ENCODE peak calls at places on chromosomes 1 and 21, in four cellular contexts. W is K562, H is GM12878, R is HepG2. T is an unnamed sample.

GRCh38 chr21:15144026-15144425 is 79.2 kb upstream of the NRIP1 start:
- DNase-seq in H (no peak), R (no peak), W (no peak), T (no peak)

GRCh38 chr21:23152130-23152529 is 2153.9 kb downstream of the NCAM2 start:
- DNase-seq in H (no peak), R (no peak), W (no peak), T (no peak)

GRCh38 chr1:7684861-7685635 is 86.0 kb upstream of the VAMP3 start:
- DNase-seq in R (no peak), H (no peak), W (no peak), T (no peak)

GRCh38 chr1:60908159-60908558 is 174.2 kb upstream of the NFIA start:
- DNase-seq in R (no peak), W (no peak), H (no peak), T (no peak)

GRCh38 chr1:235919127-235919796 is 52.6 kb upstream of the LYST start:
- DNase-seq in H (no peak), W (no peak), R (no peak), T (no peak)

GRCh38 chr1:2845874-2846273 is 44.4 kb upstream of the TTC34 start:
- DNase-seq in R (no peak), W (no peak), H (no peak), T (no peak)

GRCh38 chr1:178486100-178487069 is 10.4 kb downstream of the CLEC20A start:
- DNase-seq in W (no peak), H (no peak), R (no peak), T (peak)

GRCh38 chr1:245155186-245156040 is 628 bp downstream of the KIF26B start:
- DNase-seq in H (no peak), R (no peak), W (peak), T (peak)

GRCh38 chr1:225464851-225465792 is 37.3 kb upstream of the LBR start:
- DNase-seq in H (no peak), W (no peak), R (no peak), T (peak)

GRCh38 chr1:58924016-58924565 is 140.2 kb upstream of the JUN start:
- DNase-seq in H (no peak), R (no peak), W (no peak), T (no peak)

GRCh38 chr1:92404661-92405060 is 82.1 kb downstream of the GFI1 start:
- DNase-seq in W (no peak), R (peak), H (no peak), T (no peak)

GRCh38 chr1:50993645-50994044 is 23.6 kb downstream of the CDKN2C start:
- DNase-seq in W (no peak), R (no peak), H (no peak), T (no peak)

GRCh38 chr1:161511018-161511755 is 5.9 kb downstream of the FCGR2A start:
- DNase-seq in H (no peak), W (peak), R (no peak), T (no peak)

GRCh38 chr1:176880954-176881595 is 283.4 kb downstream of the ASTN1 start:
- DNase-seq in H (no peak), W (peak), R (peak), T (peak)

GRCh38 chr1:2312589-2313301 is 78.6 kb downstream of the MORN1 start:
- DNase-seq in W (no peak), H (no peak), R (no peak), T (no peak)

GRCh38 chr21:24225432-24225831 is 1381.8 kb downstream of the MRPL39 start:
- DNase-seq in R (no peak), W (no peak), H (no peak), T (no peak)

GRCh38 chr1:36531833-36532232 is 49.1 kb upstream of the CSF3R start:
- DNase-seq in R (no peak), W (no peak), H (no peak), T (no peak)

GRCh38 chr21:25456672-25457071 is 150.6 kb downstream of the MRPL39 start:
- DNase-seq in W (no peak), H (peak), R (no peak), T (no peak)

GRCh38 chr1:107842241-107842640 is 122.7 kb downstream of the VAV3 start:
- DNase-seq in W (no peak), R (no peak), H (no peak), T (no peak)

GRCh38 chr21:37146320-37147225 is 73.5 kb downstream of the TTC3 start:
- DNase-seq in R (no peak), W (no peak), H (no peak), T (no peak)

GRCh38 chr1:152932170-152932811 is 14.7 kb upstream of the SPRR5 start:
- DNase-seq in W (no peak), R (no peak), H (no peak), T (no peak)

GRCh38 chr1:116127123-116127847 is 16.1 kb downstream of the MAB21L3 start:
- DNase-seq in R (no peak), W (no peak), H (no peak), T (no peak)

GRCh38 chr1:206575894-206576737 is 36.1 kb downstream of the EIF2D start:
- DNase-seq in H (no peak), W (no peak), R (no peak), T (no peak)

GRCh38 chr1:56331892-56332567 is 247.3 kb downstream of the PLPP3 start:
- DNase-seq in W (peak), H (peak), R (peak), T (no peak)

GRCh38 chr21:16768096-16768495 is 744.7 kb upstream of the CXADR start:
- DNase-seq in R (no peak), H (no peak), W (no peak), T (no peak)

GRCh38 chr1:223244366-223245103 is 101.5 kb upstream of the TLR5 start:
- DNase-seq in R (no peak), W (peak), H (peak), T (no peak)
- TF ChIP-seq CTCF in R (no peak), W (peak), H (peak), T (peak)

GRCh38 chr1:71658295-71658694 is 577.5 kb upstream of the ZRANB2 start:
- DNase-seq in R (no peak), W (no peak), H (no peak), T (no peak)
- TF ChIP-seq CREB1 in R (no peak), W (no peak), H (no peak), T (no peak)

GRCh38 chr1:11285883-11286734 is 13.1 kb downstream of the UBIAD1 start:
- DNase-seq in W (no peak), R (no peak), H (no peak), T (no peak)

GRCh38 chr1:11284784-11285183 is 11.8 kb downstream of the UBIAD1 start:
- DNase-seq in W (no peak), H (no peak), R (no peak), T (no peak)

GRCh38 chr1:11286735-11287410 is 13.9 kb downstream of the UBIAD1 start:
- DNase-seq in R (no peak), W (no peak), H (no peak), T (peak)

GRCh38 chr1:11291049-11291448 is 18.1 kb downstream of the UBIAD1 start:
- DNase-seq in W (no peak), H (no peak), R (no peak), T (no peak)

DNA sequence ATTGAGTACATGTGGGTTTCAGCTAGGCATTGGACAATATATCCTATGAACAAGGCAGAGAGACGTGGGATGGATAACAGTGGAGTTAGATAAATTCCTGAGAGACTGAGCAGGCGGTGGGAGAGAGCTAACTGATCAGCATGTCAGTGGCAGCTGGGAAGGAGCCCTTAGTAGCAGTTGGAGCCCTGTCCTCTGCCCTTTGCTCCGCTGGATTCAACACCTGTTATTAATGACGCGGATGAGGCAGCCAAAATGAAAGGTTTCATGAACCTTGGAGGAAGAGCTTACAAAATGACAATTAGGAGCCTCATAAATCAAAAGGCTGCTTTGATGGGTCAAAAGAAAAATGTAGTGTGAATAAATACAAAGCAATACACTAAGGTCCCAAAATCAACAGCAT is 16.1 kb downstream of the UBIAD1 start:
- DNase-seq in W (no peak), H (no peak), R (no peak), T (no peak)
- TF ChIP-seq JUNB in W (no peak), H (no peak), R (no peak), T (no peak)

DNA sequence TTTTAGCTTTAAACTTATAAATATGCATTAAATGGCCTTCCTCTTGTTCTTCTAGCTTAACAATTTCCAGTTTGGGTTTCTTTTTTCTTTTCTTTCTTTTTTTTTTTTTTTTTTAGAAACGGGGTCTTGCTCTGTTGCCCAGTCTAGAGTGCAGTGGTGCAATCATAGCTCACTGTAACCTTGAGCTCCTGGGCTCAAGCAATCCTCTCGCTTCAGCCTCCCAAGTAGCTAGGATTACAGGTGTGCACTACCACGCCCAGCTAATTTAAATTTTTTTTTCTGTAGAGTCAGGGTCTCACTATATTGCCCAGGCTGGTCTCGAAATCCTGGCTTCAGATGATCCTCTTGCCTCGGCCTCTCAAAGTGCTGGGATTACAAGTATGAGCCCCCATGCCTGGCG is 37.9 kb upstream of the RUNX3 start:
- DNase-seq in H (no peak), R (no peak), W (no peak), T (no peak)
- TF ChIP-seq CTCF in H (no peak), R (no peak), W (no peak), T (no peak)

DNA sequence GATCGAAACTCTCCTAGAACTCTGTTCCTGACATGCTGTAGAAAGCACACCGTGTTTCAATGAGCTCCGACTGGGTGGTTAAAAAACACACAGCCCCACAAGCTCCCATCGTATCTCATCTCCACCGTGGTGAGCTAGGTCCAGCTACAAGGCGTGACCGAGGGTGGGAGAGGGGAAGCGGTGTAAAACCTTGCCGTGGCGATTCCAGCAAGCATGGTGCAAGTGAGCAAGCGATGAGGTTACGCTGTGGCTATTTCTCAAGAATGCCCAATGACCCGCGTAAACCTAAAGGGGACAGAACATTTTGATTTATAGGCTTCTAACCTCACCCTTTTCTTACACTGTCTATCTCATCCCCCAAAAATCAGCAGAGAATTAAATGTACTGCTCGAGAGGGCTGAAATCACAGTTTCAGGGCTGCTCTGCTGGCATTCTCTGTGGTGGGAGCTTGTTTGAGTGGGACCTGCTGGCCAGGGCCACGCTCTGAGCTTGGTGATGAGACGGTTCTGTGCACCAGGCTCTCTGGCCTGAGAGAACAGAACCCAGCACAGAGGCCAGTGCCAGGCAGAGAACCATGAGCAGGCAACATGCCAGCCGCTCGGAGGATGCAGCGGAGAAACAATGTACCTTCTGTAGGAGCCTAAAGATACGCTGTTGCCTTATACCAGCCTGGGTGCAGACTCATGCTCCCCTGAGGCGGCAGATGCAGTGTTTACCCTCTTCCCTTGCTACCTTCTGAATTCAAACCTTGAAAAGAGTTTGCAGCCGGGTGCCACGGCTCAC is 10.2 kb downstream of the C2CD2 start:
- DNase-seq in R (no peak), H (no peak), W (no peak), T (no peak)
- TF ChIP-seq CREB1 in R (no peak), H (no peak), W (no peak), T (no peak)

GRCh38 chr1:100359139-100359538 is 6.8 kb downstream of the CDC14A start:
- DNase-seq in H (no peak), W (no peak), R (no peak), T (no peak)
- TF ChIP-seq JUNB in H (no peak), W (no peak), R (no peak), T (no peak)

GRCh38 chr1:52842643-52843310 is at the start of gene ZYG11A:
- DNase-seq in H (no peak), R (peak), W (peak), T (peak)
- TF ChIP-seq CTCF in H (peak), R (peak), W (peak), T (no peak)

GRCh38 chr21:43858806-43859648 is 6.0 kb upstream of the AGPAT3 start:
- DNase-seq in W (no peak), H (no peak), R (peak), T (peak)

GRCh38 chr21:43853851-43854772 is 10.9 kb upstream of the AGPAT3 start:
- DNase-seq in R (no peak), W (peak), H (no peak), T (no peak)

GRCh38 chr21:43855955-43856354 is 9.1 kb upstream of the AGPAT3 start:
- DNase-seq in W (no peak), R (no peak), H (no peak), T (no peak)

GRCh38 chr21:43851593-43851992 is 13.4 kb upstream of the AGPAT3 start:
- DNase-seq in R (no peak), H (no peak), W (no peak), T (no peak)

GRCh38 chr21:43854773-43855633 is 10.0 kb upstream of the AGPAT3 start:
- DNase-seq in W (peak), H (peak), R (no peak), T (no peak)
- TF ChIP-seq CREB1 in W (peak), H (peak), R (no peak), T (no peak)

GRCh38 chr21:33478858-33479678 is 706 bp downstream of the TMEM50B start:
- DNase-seq in W (peak), H (no peak), R (peak), T (peak)
- TF ChIP-seq JUNB in W (no peak), H (no peak), R (no peak), T (no peak)

DNA sequence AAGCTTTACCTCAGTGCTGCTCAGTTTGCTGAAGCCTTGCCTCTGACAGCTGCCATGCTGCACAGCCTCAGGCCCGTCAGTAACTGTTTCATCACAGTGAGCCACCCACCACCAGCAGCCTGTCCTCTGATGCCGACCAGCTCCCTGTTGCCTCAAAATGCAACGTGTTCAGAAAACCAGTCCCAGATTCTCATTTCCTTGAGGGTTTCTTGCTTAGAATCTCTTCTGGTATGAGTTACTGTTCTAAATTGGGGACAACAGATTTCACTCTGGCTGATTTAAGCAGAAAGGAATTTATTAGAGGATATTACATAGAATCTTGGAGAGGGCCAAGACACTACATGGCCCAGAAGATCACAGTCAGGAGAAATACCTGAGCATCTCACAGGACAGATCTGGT is 11.0 kb downstream of the UBL4B start:
- DNase-seq in H (no peak), W (no peak), R (no peak), T (no peak)
- TF ChIP-seq CTCF in H (no peak), W (no peak), R (no peak), T (no peak)